ENCODE peak calls at places on chromosomes 7 and 10, in nine cellular contexts. O is A549, E is transverse colon, C is PC-3, T is cardiac muscle cell, H is lung, S is upper lobe of right lung, Y is stomach, X is OCI-LY7. L is an unnamed sample. For H3K9me3, the result is how much of the 10 kb centered on the place peaks cover.

GRCh38 chr10:19815478-19816419 is 483 bp upstream of the PLXDC2 start:
- DNase-seq in T (peak), E (peak), S (peak), O (no peak), X (no peak), C (no peak), H (peak), Y (peak), L (peak)

GRCh38 chr10:70124918-70125317 is 7.7 kb downstream of the AIFM2 start:
- DNase-seq in O (no peak), C (no peak), Y (no peak), X (no peak), S (no peak), T (no peak), H (no peak), E (no peak), L (no peak)

GRCh38 chr10:24385776-24386175 is 176.8 kb downstream of the KIAA1217 start:
- DNase-seq in O (no peak), C (no peak), Y (no peak), X (no peak), H (no peak), S (no peak), T (peak), E (no peak), L (no peak)

GRCh38 chr7:84070770-84071169 is 123.8 kb downstream of the SEMA3A start:
- DNase-seq in O (no peak), T (no peak), S (no peak), X (no peak), C (peak), Y (no peak), E (no peak), H (no peak), L (no peak)

GRCh38 chr10:119299531-119299930 is 92.2 kb downstream of the GRK5 start:
- DNase-seq in C (no peak), H (no peak), Y (no peak), S (no peak), E (no peak), T (peak), X (peak), O (no peak), L (no peak)

GRCh38 chr7:48786951-48787350 is 137.4 kb upstream of the CDC14C start:
- DNase-seq in S (no peak), X (no peak), C (no peak), O (no peak), E (no peak), Y (no peak), T (no peak), H (no peak), L (no peak)

GRCh38 chr7:151017370-151017952 is 6.8 kb downstream of the ATG9B start:
- DNase-seq in C (no peak), X (no peak), S (no peak), O (no peak), H (no peak), Y (no peak), T (no peak), E (no peak), L (no peak)

GRCh38 chr7:32506266-32507054 is 11.2 kb downstream of the AVL9 start:
- DNase-seq in O (peak), X (no peak), E (no peak), H (no peak), T (peak), Y (no peak), S (no peak), C (peak), L (no peak)

GRCh38 chr10:6321880-6322279 is 119.1 kb downstream of the PFKFB3 start:
- DNase-seq in T (peak), S (no peak), O (no peak), X (no peak), H (no peak), Y (no peak), C (peak), E (no peak), L (no peak)

GRCh38 chr10:44924261-44925040 is 13.3 kb downstream of the TMEM72 start:
- DNase-seq in S (no peak), C (no peak), H (no peak), Y (no peak), T (no peak), O (no peak), E (no peak), X (no peak), L (no peak)

GRCh38 chr7:138667535-138667934 is 33.6 kb downstream of the SVOPL start:
- DNase-seq in C (no peak), T (no peak), O (no peak), E (no peak), Y (no peak), S (no peak), X (no peak), H (no peak), L (no peak)

GRCh38 chr10:126569513-126570447 is 100.7 kb downstream of the C10orf90 start:
- DNase-seq in S (no peak), O (no peak), C (peak), Y (no peak), X (no peak), T (peak), E (no peak), H (no peak), L (no peak)

GRCh38 chr10:3976718-3977117 is 191.7 kb upstream of the KLF6 start:
- DNase-seq in O (no peak), S (no peak), E (no peak), Y (no peak), T (no peak), X (no peak), H (no peak), C (no peak), L (no peak)

GRCh38 chr10:48701139-48701901 is 16.6 kb downstream of the WDFY4 start:
- DNase-seq in E (peak), O (no peak), T (no peak), S (no peak), X (peak), C (no peak), Y (no peak), H (no peak), L (no peak)

GRCh38 chr10:131644864-131645658 is 255.7 kb upstream of the PPP2R2D start:
- DNase-seq in Y (no peak), C (no peak), O (no peak), H (no peak), X (no peak), S (peak), T (no peak), E (no peak), L (no peak)

GRCh38 chr7:105567024-105567423 is 14.3 kb downstream of the EFCAB10 start:
- DNase-seq in O (no peak), X (no peak), Y (no peak), C (no peak), H (no peak), S (no peak), T (no peak), E (no peak), L (no peak)

GRCh38 chr7:149655784-149656183 is 117.6 kb downstream of the ZNF467 start:
- DNase-seq in T (no peak), S (no peak), X (no peak), E (no peak), Y (no peak), H (no peak), O (no peak), C (no peak), L (no peak)

GRCh38 chr7:155371331-155371883 is 73.7 kb downstream of the INSIG1 start:
- DNase-seq in E (no peak), X (no peak), Y (no peak), O (no peak), S (no peak), C (no peak), T (no peak), H (no peak), L (no peak)

GRCh38 chr10:70737977-70738376 is 47.2 kb downstream of the TBATA start:
- DNase-seq in T (no peak), E (no peak), H (no peak), O (no peak), C (no peak), Y (no peak), S (no peak), X (no peak), L (no peak)

GRCh38 chr7:50730459-50731400 is 52.0 kb downstream of the GRB10 start:
- DNase-seq in C (peak), Y (no peak), T (no peak), X (no peak), S (no peak), E (no peak), H (no peak), O (no peak), L (no peak)

GRCh38 chr7:151400626-151401315 is 9.1 kb downstream of the WDR86 start:
- DNase-seq in T (no peak), X (peak), E (no peak), H (no peak), O (no peak), Y (no peak), C (no peak), S (peak), L (no peak)

GRCh38 chr7:139582130-139582650 is 58.7 kb downstream of the CLEC2L start:
- DNase-seq in T (no peak), E (no peak), O (no peak), Y (peak), H (no peak), C (no peak), X (no peak), S (no peak), L (no peak)

GRCh38 chr7:35384761-35385700 is 131.1 kb upstream of the TBX20 start:
- DNase-seq in X (no peak), H (no peak), O (no peak), S (no peak), E (no peak), C (no peak), T (peak), Y (no peak), L (no peak)

GRCh38 chr10:4068255-4069028 is 283.4 kb upstream of the KLF6 start:
- DNase-seq in C (peak), S (no peak), X (no peak), O (no peak), T (no peak), E (no peak), H (no peak), Y (no peak), L (no peak)

GRCh38 chr7:51121945-51122425 is 194.6 kb downstream of the COBL start:
- DNase-seq in E (no peak), O (no peak), H (no peak), S (no peak), T (peak), Y (no peak), X (peak), C (no peak), L (peak)

GRCh38 chr10:104323721-104324686 is 14.3 kb downstream of the ITPRIP start:
- DNase-seq in O (no peak), H (no peak), E (no peak), S (peak), X (no peak), Y (no peak), T (no peak), C (no peak), L (no peak)

GRCh38 chr10:132418520-132419416 is 21.8 kb downstream of the PWWP2B start:
- DNase-seq in Y (peak), X (peak), C (peak), T (peak), O (peak), S (peak), E (peak), H (peak), L (no peak)

GRCh38 chr7:33940503-33940902 is 35.2 kb downstream of the BMPER start:
- DNase-seq in C (no peak), O (no peak), T (peak), S (no peak), Y (no peak), E (no peak), X (no peak), H (no peak), L (no peak)

GRCh38 chr7:92881091-92881485 is 44.7 kb upstream of the CDK6 start:
- DNase-seq in C (no peak), S (no peak), T (no peak), Y (no peak), E (no peak), H (no peak), O (no peak), X (no peak), L (no peak)

GRCh38 chr7:92877367-92877766 is 41.0 kb upstream of the CDK6 start:
- DNase-seq in Y (no peak), H (no peak), E (no peak), S (no peak), C (no peak), T (no peak), O (no peak), X (no peak), L (no peak)

GRCh38 chr7:92884218-92884617 is 47.8 kb upstream of the CDK6 start:
- DNase-seq in E (no peak), Y (no peak), T (no peak), S (no peak), O (no peak), X (no peak), H (no peak), C (no peak), L (no peak)

GRCh38 chr7:92882760-92883159 is 46.4 kb upstream of the CDK6 start:
- DNase-seq in E (no peak), H (no peak), S (no peak), T (no peak), X (no peak), O (no peak), Y (no peak), C (no peak), L (no peak)

GRCh38 chr7:92880212-92881090 is 44.1 kb upstream of the CDK6 start:
- DNase-seq in E (no peak), Y (no peak), X (peak), S (no peak), O (no peak), H (no peak), T (peak), C (peak), L (no peak)
- TF ChIP-seq CTCF in E (no peak), Y (no peak), X (peak), S (peak), O (peak), H (no peak), T (peak), C (peak), L (peak)

GRCh38 chr10:26770069-26770468 is 72.6 kb downstream of the PDSS1 start:
- DNase-seq in Y (no peak), S (no peak), C (no peak), H (no peak), X (no peak), T (no peak), E (no peak), O (no peak), L (no peak)

GRCh38 chr10:26779176-26779860 is 81.4 kb downstream of the ABI1 start:
- DNase-seq in S (no peak), X (peak), E (peak), C (no peak), Y (no peak), T (no peak), O (no peak), H (no peak), L (no peak)

GRCh38 chr10:26777686-26778085 is 80.2 kb downstream of the PDSS1 start:
- DNase-seq in Y (no peak), C (no peak), E (no peak), T (no peak), S (no peak), H (no peak), O (no peak), X (no peak), L (no peak)

GRCh38 chr10:26776258-26776657 is 78.8 kb downstream of the PDSS1 start:
- DNase-seq in X (no peak), C (peak), S (no peak), T (no peak), E (no peak), H (no peak), O (no peak), Y (no peak), L (no peak)

DNA sequence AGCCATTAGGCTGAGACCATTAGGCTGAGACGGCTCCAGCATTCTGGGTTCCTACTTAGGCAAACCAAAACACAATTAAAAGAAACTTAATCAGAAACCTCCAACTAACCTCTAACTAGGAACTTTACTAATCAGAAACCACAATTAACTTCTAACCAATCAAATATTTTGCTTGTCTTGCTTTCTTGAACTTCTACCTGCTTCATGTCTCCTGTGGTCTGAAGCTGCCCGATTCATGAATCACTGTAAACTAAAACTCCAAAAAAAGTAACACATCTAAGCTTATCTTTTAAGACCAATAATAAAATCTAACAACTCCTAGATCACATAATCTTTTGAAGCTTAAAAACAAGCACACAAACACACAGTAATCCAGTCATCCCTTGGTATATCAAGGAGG is 76.1 kb downstream of the PDSS1 start:
- DNase-seq in E (no peak), X (no peak), O (no peak), T (no peak), C (peak), S (no peak), Y (no peak), H (no peak), L (no peak)
- H3K4me3 ChIP-seq in E (no peak), X (no peak), O (no peak), T (no peak), C (no peak), S (no peak), Y (no peak), H (no peak), L (no peak)

GRCh38 chr7:147376152-147376551 is 1214.4 kb upstream of the C7orf33 start:
- DNase-seq in O (no peak), S (no peak), H (no peak), Y (no peak), T (no peak), E (no peak), C (no peak), X (no peak), L (no peak)
- H3K9me3 ChIP-seq in O (under half), S (under half), H (under half), Y (under half), T (under half), E (under half), C (under half), X (under half), L (under half)

DNA sequence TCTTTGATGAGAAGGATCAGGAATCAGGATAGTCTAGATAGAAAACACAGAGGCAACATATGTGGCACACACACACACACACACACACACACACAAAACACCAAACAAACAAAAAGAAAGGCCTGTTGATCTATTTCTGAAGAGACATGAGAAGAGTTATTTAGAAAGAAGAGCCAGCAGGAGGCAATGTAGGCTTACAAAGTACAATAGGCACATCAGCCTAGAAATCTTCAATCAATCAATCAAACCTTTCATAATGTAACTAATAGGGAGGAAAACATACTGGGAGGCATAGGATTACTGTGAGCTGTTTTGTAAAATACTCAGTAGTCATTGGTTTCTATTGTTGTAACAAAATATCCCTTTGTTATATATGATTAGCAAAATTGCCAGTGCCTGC is 47.3 kb upstream of the TES start:
- DNase-seq in H (no peak), E (no peak), Y (no peak), C (peak), O (no peak), T (no peak), S (no peak), X (no peak), L (no peak)
- TF ChIP-seq CTCF in H (no peak), E (no peak), Y (no peak), C (peak), O (peak), T (no peak), S (no peak), X (no peak), L (no peak)

GRCh38 chr7:78327718-78328117 is 529.1 kb downstream of the PHTF2 start:
- DNase-seq in C (no peak), S (no peak), O (no peak), Y (no peak), T (no peak), E (no peak), H (no peak), X (no peak), L (no peak)
- H3K4me3 ChIP-seq in C (no peak), S (no peak), O (no peak), Y (no peak), T (no peak), E (no peak), H (no peak), X (no peak), L (no peak)